ENCODE peak calls at places on chromosomes 5 and 9, in nine cellular contexts. H, N, B, V, C, P, Z, F and Y are unnamed samples.

GRCh38 chr5:143922718-143923117 is 110.8 kb downstream of the HMHB1 start:
- DNase-seq in F (no peak), P (no peak), B (no peak), H (no peak), V (no peak), C (peak), N (no peak), Z (no peak), Y (no peak)

GRCh38 chr5:133742370-133743036 is 130.2 kb upstream of the FSTL4 start:
- DNase-seq in V (peak), N (no peak), C (no peak), Z (no peak), F (no peak), H (no peak), B (no peak), P (no peak), Y (no peak)

GRCh38 chr9:73239868-73240267 is 88.2 kb downstream of the ANXA1 start:
- DNase-seq in F (no peak), P (no peak), B (no peak), C (no peak), N (no peak), H (no peak), Z (no peak), V (peak), Y (no peak)

GRCh38 chr5:68086857-68087256 is 128.7 kb upstream of the PIK3R1 start:
- DNase-seq in N (no peak), Z (no peak), B (no peak), V (no peak), P (no peak), C (peak), H (peak), F (no peak), Y (no peak)

GRCh38 chr9:117098331-117098730 is 316.5 kb downstream of the ASTN2 start:
- DNase-seq in V (no peak), P (no peak), C (no peak), H (no peak), F (no peak), Z (no peak), N (no peak), B (no peak), Y (no peak)

GRCh38 chr5:126656397-126657007 is 55.8 kb downstream of the PHAX start:
- DNase-seq in Z (no peak), B (no peak), P (no peak), N (no peak), V (peak), C (no peak), H (no peak), F (no peak), Y (no peak)

GRCh38 chr5:68405026-68405684 is 189.6 kb downstream of the PIK3R1 start:
- DNase-seq in Z (no peak), C (no peak), V (peak), F (no peak), B (no peak), N (no peak), H (no peak), P (no peak), Y (no peak)

GRCh38 chr9:21357479-21358290 is 7.0 kb upstream of the IFNA6 start:
- DNase-seq in P (no peak), V (no peak), F (no peak), N (no peak), Z (no peak), H (no peak), C (peak), B (no peak), Y (no peak)

GRCh38 chr5:172586118-172587060 is 54.7 kb upstream of the NEURL1B start:
- DNase-seq in C (no peak), P (no peak), F (no peak), N (no peak), B (peak), Z (no peak), H (no peak), V (no peak), Y (no peak)

GRCh38 chr5:58455966-58456365 is 3.9 kb downstream of the PLK2 start:
- DNase-seq in V (no peak), Z (no peak), N (no peak), P (no peak), H (no peak), F (no peak), C (no peak), B (no peak), Y (no peak)

GRCh38 chr5:39015743-39016586 is 58.2 kb downstream of the RICTOR start:
- DNase-seq in P (no peak), V (no peak), F (no peak), H (no peak), N (no peak), C (peak), B (peak), Z (no peak), Y (no peak)

GRCh38 chr5:67300321-67300720 is 103.7 kb upstream of the CD180 start:
- DNase-seq in H (no peak), Z (no peak), V (no peak), F (no peak), C (no peak), P (no peak), N (no peak), B (no peak), Y (no peak)

GRCh38 chr9:18747590-18747989 is 273.6 kb downstream of the ADAMTSL1 start:
- DNase-seq in H (no peak), B (no peak), F (peak), V (no peak), Z (no peak), N (no peak), P (no peak), C (no peak), Y (no peak)

GRCh38 chr9:18743976-18744375 is 270.0 kb downstream of the ADAMTSL1 start:
- DNase-seq in P (no peak), V (no peak), Z (no peak), H (no peak), C (no peak), B (no peak), N (no peak), F (no peak), Y (no peak)

GRCh38 chr9:18746631-18747030 is 272.7 kb downstream of the ADAMTSL1 start:
- DNase-seq in P (no peak), B (no peak), V (no peak), F (no peak), Z (no peak), N (no peak), C (no peak), H (no peak), Y (no peak)

GRCh38 chr9:18743421-18743820 is 269.5 kb downstream of the ADAMTSL1 start:
- DNase-seq in Z (no peak), F (no peak), B (no peak), N (no peak), C (no peak), H (no peak), V (no peak), P (no peak), Y (no peak)

DNA sequence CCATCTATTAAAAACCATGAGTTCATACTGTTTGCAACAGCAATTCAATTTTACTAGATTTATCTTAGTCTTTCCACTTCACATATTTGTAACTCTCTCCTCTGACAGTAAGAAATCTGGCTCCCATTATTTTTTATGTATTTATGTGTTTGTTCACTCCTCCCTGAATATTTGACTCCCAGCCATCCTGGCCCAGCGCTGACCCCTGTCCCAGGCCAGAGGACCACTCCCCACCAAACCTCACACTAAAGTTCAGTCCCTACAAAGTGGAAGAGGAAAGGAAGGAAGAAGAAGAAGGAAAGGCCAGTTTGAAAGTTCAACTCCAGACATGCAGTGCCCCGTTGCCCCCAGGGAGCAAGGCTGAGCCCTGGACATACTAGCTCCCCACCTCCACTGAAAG is 271.8 kb downstream of the ADAMTSL1 start:
- DNase-seq in H (no peak), N (no peak), B (no peak), C (no peak), P (no peak), Z (no peak), V (no peak), F (no peak), Y (no peak)
- TF ChIP-seq CTCF in H (no peak), N (no peak), B (no peak), C (no peak), P (no peak), Z (no peak), V (no peak), F (no peak), Y (no peak)

GRCh38 chr9:96232539-96233241 is 69.3 kb downstream of the HSD17B3 start:
- DNase-seq in B (peak), P (no peak), C (peak), Z (peak), N (no peak), F (peak), H (no peak), V (peak), Y (peak)

GRCh38 chr9:96232164-96232538 is 69.8 kb downstream of the HSD17B3 start:
- DNase-seq in P (no peak), B (no peak), F (no peak), Z (no peak), H (no peak), V (no peak), N (no peak), C (no peak), Y (no peak)

DNA sequence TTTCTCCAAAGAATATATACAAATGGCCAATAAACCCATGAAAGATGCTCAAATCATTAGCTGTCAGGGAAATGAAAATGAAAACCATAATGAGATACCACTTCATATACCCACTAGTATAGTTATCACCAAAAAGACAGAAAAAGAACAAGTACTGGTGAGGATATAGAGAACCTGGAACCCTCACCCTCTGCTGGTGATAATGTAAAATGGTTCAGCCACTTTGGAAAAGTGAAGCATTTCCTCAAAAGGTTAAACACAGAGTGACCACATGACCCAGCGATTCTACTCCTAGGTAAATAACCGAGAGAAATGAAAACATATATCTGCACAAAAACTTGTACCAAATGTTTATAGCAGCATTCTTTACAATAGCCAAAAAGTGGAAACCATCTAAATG is 72.0 kb downstream of the HSD17B3 start:
- DNase-seq in V (no peak), Z (no peak), H (no peak), P (no peak), F (no peak), C (no peak), B (no peak), N (no peak), Y (no peak)
- TF ChIP-seq CTCF in V (no peak), Z (no peak), H (no peak), P (no peak), F (no peak), C (no peak), B (no peak), N (no peak), Y (no peak)

GRCh38 chr9:32395483-32396216 is 11.2 kb downstream of the ACO1 start:
- DNase-seq in V (peak), F (peak), B (no peak), C (peak), H (no peak), Z (no peak), N (no peak), P (no peak), Y (no peak)
- TF ChIP-seq CTCF in V (no peak), F (peak), B (no peak), C (peak), H (no peak), Z (no peak), N (no peak), P (no peak), Y (no peak)

DNA sequence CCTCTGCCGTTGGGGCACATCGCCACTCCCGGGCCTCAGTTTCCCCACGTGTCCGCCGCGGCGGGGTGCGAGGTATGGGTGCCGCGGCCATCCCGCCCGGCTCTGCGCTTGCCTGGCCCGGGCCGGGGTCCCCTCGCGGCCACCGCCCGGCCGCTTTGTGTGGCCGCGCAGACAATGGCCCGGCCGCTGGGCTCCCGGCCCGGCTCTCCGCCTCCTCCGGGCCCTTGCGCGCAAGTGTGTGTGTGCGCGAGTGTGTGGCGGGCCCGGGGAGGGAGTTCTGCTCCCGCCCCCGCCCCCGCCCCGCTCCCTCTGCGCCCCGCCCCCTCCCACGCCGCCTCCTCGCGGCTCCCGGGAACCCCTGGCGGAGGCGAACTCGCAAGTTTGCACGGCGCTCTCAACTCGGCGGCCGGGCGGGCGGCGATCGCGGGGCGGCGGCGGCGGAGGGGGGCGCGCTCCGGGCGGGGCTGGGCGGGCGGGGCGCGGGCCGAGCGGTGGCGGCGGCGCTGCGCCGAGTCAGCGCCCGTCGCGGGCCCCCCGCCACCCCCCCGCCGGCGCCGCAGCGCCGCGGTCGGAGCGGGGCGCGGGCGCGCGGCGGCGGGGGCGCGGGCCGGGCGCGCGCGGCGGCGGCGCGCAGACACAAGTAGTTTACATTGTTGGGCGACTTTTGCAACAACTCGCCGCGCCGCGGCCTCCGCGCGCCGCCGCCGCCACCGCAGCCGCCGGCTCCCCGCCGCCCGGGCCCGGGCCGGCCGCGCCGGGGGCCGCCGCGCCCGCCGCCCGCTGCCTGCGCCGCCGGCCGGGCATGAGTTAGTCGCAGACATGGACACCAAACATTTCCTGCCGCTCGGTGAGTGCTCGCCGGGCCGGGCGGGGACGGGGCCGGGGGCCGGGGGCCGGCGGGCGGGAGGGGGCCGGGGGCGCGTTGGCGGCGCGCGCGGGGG is at the start of gene RXRA:
- DNase-seq in N (peak), B (peak), F (peak), Z (peak), P (peak), V (peak), C (peak), H (peak), Y (peak)
- TF ChIP-seq CTCF in N (no peak), B (peak), F (no peak), Z (no peak), P (no peak), V (no peak), C (no peak), H (peak), Y (no peak)

GRCh38 chr5:1392801-1393565 is 48.1 kb upstream of the CLPTM1L start:
- DNase-seq in F (no peak), H (no peak), B (no peak), Z (no peak), C (peak), P (no peak), V (no peak), N (no peak), Y (no peak)
- TF ChIP-seq CTCF in F (no peak), H (no peak), B (no peak), Z (no peak), C (no peak), P (no peak), V (no peak), N (no peak), Y (no peak)

DNA sequence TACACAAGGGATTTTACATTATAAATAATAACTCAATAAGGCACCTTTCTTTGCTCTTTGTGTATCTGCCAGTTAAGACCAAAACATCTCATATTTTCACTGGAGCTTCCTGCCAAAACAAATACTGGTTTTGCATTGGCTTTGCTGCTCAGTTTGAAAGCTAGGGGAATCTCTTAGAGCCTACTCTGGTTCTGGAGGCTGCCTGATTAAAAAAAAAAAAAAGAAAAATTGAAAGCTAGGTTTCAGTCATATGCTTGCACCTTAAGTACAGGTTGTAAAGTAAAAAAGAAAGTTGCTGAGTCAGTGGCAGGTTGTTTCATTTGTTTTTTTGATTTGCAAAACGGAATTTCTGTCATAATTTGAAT is 2.3 kb downstream of the DENND4C start:
- DNase-seq in H (no peak), B (no peak), Z (no peak), V (no peak), N (no peak), P (no peak), C (peak), F (no peak), Y (no peak)
- TF ChIP-seq CTCF in H (no peak), B (no peak), Z (no peak), V (no peak), N (no peak), P (no peak), C (no peak), F (no peak), Y (no peak)

GRCh38 chr5:82924241-82924989 is 152.8 kb downstream of the TMEM167A start:
- DNase-seq in P (no peak), F (no peak), Z (no peak), H (no peak), C (peak), B (no peak), V (no peak), N (no peak), Y (no peak)

GRCh38 chr5:82918311-82919031 is 158.7 kb downstream of the TMEM167A start:
- DNase-seq in H (no peak), C (peak), V (no peak), N (no peak), P (no peak), F (no peak), B (no peak), Z (no peak), Y (no peak)

GRCh38 chr5:82917584-82917983 is 159.6 kb downstream of the TMEM167A start:
- DNase-seq in H (no peak), B (no peak), C (no peak), P (no peak), Z (no peak), V (no peak), N (no peak), F (no peak), Y (no peak)

GRCh38 chr5:82924990-82925385 is 152.2 kb downstream of the TMEM167A start:
- DNase-seq in V (no peak), H (no peak), Z (no peak), F (no peak), P (no peak), N (no peak), C (peak), B (no peak), Y (no peak)

GRCh38 chr5:82922086-82922734 is 155.0 kb downstream of the TMEM167A start:
- DNase-seq in Z (no peak), V (no peak), F (no peak), B (no peak), N (no peak), H (peak), P (no peak), C (no peak), Y (no peak)
- TF ChIP-seq CTCF in Z (no peak), V (no peak), F (no peak), B (no peak), N (no peak), H (no peak), P (no peak), C (no peak), Y (no peak)

GRCh38 chr9:131112374-131113159 is 12.8 kb upstream of the NUP214 start:
- DNase-seq in P (no peak), Z (no peak), B (no peak), F (no peak), N (no peak), C (no peak), V (no peak), H (no peak), Y (no peak)
- TF ChIP-seq CTCF in P (no peak), Z (no peak), B (no peak), F (no peak), N (no peak), C (no peak), V (no peak), H (no peak), Y (no peak)

DNA sequence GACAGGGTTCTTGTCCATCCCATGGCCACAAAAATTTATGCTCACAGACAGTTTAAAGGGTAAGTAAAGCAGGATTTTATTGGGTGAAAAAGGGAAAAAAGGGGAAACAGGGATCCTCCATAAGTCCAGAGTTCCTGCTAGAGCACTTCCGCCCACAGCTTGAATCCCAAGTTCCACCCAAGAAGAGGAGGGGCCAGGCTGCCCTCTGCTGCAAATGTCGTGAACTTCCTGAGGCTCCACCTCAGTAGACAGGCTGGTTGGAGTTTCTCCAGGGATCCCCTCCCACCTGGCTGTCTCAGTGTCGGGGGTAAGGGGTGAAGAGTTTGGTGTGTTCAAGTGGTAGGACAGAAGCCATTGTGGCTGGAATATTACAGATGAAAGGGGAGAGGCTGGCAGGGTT is 275.0 kb upstream of the SGCD start:
- DNase-seq in Z (no peak), H (no peak), C (no peak), N (no peak), B (peak), P (no peak), F (no peak), V (no peak), Y (no peak)
- TF ChIP-seq CTCF in Z (no peak), H (no peak), C (peak), N (no peak), B (peak), P (no peak), F (no peak), V (no peak), Y (peak)

GRCh38 chr9:126461029-126461428 is 134.4 kb downstream of the MVB12B start:
- DNase-seq in C (no peak), Z (no peak), F (no peak), V (no peak), N (no peak), B (no peak), H (peak), P (no peak), Y (no peak)
- TF ChIP-seq CTCF in C (no peak), Z (no peak), F (no peak), V (no peak), N (no peak), B (no peak), H (no peak), P (no peak), Y (no peak)